ENCODE peak calls at places on chromosomes 7 and 10, in seven cellular contexts. E is heart left ventricle, P is NCI-H774, Z is GM04504, J is caudate nucleus, V is NCI-H1105 treated with DMSO at 0.1 percent for 48 hours, A is germinal center. K is an unnamed sample.
A peak's percentile ranks its signal among the peaks of the same experiment; 100 is the strongest.

GRCh38 chr7:4769753-4770152 is 5.7 kb upstream of the AP5Z1 start:
- DNase-seq in E (peak; percentile 6), P (peak; percentile 69), Z (no peak), J (no peak), V (peak; percentile 6), A (no peak), K (no peak)

GRCh38 chr7:73876361-73876760 is 15.4 kb downstream of the TMEM270 start:
- DNase-seq in E (no peak), P (no peak), Z (no peak), J (no peak), V (no peak), A (no peak), K (no peak)

GRCh38 chr7:99478464-99479440 is 6.1 kb downstream of the ZNF789 start:
- DNase-seq in E (no peak), P (no peak), Z (no peak), J (no peak), V (no peak), A (no peak), K (no peak)

GRCh38 chr7:121081327-121081936 is 92.9 kb downstream of the CPED1 start:
- DNase-seq in E (no peak), P (peak; percentile 36), Z (peak; percentile 56), J (no peak), V (peak; percentile 72), A (peak; percentile 13), K (peak; percentile 62)

GRCh38 chr10:118101501-118101900 is 54.8 kb upstream of the RAB11FIP2 start:
- DNase-seq in E (no peak), P (no peak), Z (peak; percentile 70), J (no peak), V (no peak), A (no peak), K (no peak)

GRCh38 chr7:122846591-122846990 is 39.7 kb downstream of the CADPS2 start:
- DNase-seq in E (no peak), P (no peak), Z (no peak), J (no peak), V (no peak), A (no peak), K (no peak)

GRCh38 chr7:157910446-157910845 is 573.6 kb downstream of the DNAJB6 start:
- DNase-seq in E (no peak), P (no peak), Z (no peak), J (no peak), V (no peak), A (no peak), K (no peak)

GRCh38 chr7:13282377-13282980 is 595.0 kb downstream of the ARL4A start:
- DNase-seq in E (no peak), P (peak; percentile 51), Z (no peak), J (no peak), V (peak; percentile 65), A (no peak), K (peak; percentile 34)

GRCh38 chr10:46552526-46553237 is 3.8 kb downstream of the GPRIN2 start:
- DNase-seq in E (no peak), P (no peak), Z (no peak), J (no peak), V (no peak), A (no peak), K (no peak)

GRCh38 chr7:2045559-2046405 is 187.0 kb downstream of the MAD1L1 start:
- DNase-seq in E (no peak), P (no peak), Z (no peak), J (no peak), V (no peak), A (no peak), K (no peak)

GRCh38 chr10:63522129-63522687 is 1.0 kb downstream of the REEP3 start:
- DNase-seq in E (no peak), P (peak; percentile 68), Z (no peak), J (no peak), V (peak; percentile 55), A (peak; percentile 23), K (no peak)

GRCh38 chr7:96596120-96596826 is 113.4 kb downstream of the SEM1 start:
- DNase-seq in E (no peak), P (peak; percentile 99), Z (no peak), J (no peak), V (peak; percentile 100), A (no peak), K (peak; percentile 34)

GRCh38 chr7:41912851-41913580 is 210.1 kb upstream of the INHBA start:
- DNase-seq in E (no peak), P (no peak), Z (no peak), J (no peak), V (no peak), A (no peak), K (no peak)

GRCh38 chr10:111077715-111078504 is 1.1 kb downstream of the ADRA2A start:
- DNase-seq in E (no peak), P (no peak), Z (no peak), J (no peak), V (peak; percentile 24), A (no peak), K (no peak)

GRCh38 chr10:14163374-14164125 is 167.2 kb downstream of the FRMD4A start:
- DNase-seq in E (no peak), P (peak; percentile 23), Z (no peak), J (no peak), V (peak; percentile 39), A (no peak), K (no peak)

GRCh38 chr7:152663101-152663740 is 12.7 kb downstream of the XRCC2 start:
- DNase-seq in E (no peak), P (no peak), Z (no peak), J (no peak), V (no peak), A (no peak), K (no peak)

GRCh38 chr10:77586719-77587423 is 50.7 kb downstream of the KCNMA1 start:
- DNase-seq in E (no peak), P (no peak), Z (peak; percentile 84), J (no peak), V (no peak), A (no peak), K (peak; percentile 45)

GRCh38 chr7:137006293-137006692 is 137.8 kb downstream of the CHRM2 start:
- DNase-seq in E (peak; percentile 31), P (no peak), Z (no peak), J (no peak), V (no peak), A (no peak), K (no peak)

GRCh38 chr7:150945171-150945852 is 32.8 kb downstream of the KCNH2 start:
- DNase-seq in E (no peak), P (no peak), Z (no peak), J (no peak), V (no peak), A (no peak), K (peak; percentile 91)

GRCh38 chr7:51279391-51280023 is 37.1 kb downstream of the COBL start:
- DNase-seq in E (no peak), P (no peak), Z (no peak), J (no peak), V (no peak), A (no peak), K (no peak)

GRCh38 chr10:99235469-99235871 is at the start of gene HPSE2:
- DNase-seq in E (no peak), P (no peak), Z (no peak), J (no peak), V (no peak), A (no peak), K (peak; percentile 11)

GRCh38 chr7:125814030-125814535 is 884.5 kb upstream of the POT1 start:
- DNase-seq in E (no peak), P (no peak), Z (no peak), J (no peak), V (no peak), A (no peak), K (no peak)

GRCh38 chr7:30166841-30167235 is 32.1 kb downstream of the MTURN start:
- DNase-seq in E (no peak), P (no peak), Z (no peak), J (no peak), V (no peak), A (no peak), K (no peak)

GRCh38 chr10:87656431-87657072 is 3.1 kb upstream of the PAPSS2 start:
- DNase-seq in E (no peak), P (no peak), Z (no peak), J (peak; percentile 1), V (peak; percentile 31), A (peak; percentile 47), K (peak; percentile 65)

GRCh38 chr10:37263304-37263703 is 137.9 kb downstream of the ANKRD30A start:
- DNase-seq in E (no peak), P (no peak), Z (no peak), J (no peak), V (no peak), A (no peak), K (peak; percentile 64)